ENCODE peak calls at places on chromosomes 3 and 15, in eight cellular contexts. K is NCI-H2029, Z is sciatic nerve, Y is T follicular helper cell, H is ACHN, M is endothelial cell, E is heart left ventricle, V is dermis blood vessel endothelial cell. W is an unnamed sample.

GRCh38 chr3:138202945-138203701 is 16.0 kb downstream of the ARMC8 start:
- DNase-seq in Z (no peak), K (no peak), E (no peak), M (no peak), V (no peak), Y (no peak), H (no peak), W (no peak)

GRCh38 chr15:33089878-33090757 is 104.4 kb downstream of the FMN1 start:
- DNase-seq in H (no peak), Y (no peak), V (no peak), K (peak), M (no peak), E (no peak), Z (no peak), W (no peak)

GRCh38 chr3:42771271-42771670 is 1.8 kb downstream of the CCDC13 start:
- DNase-seq in H (no peak), Z (no peak), V (no peak), K (no peak), E (no peak), M (no peak), Y (no peak), W (no peak)

GRCh38 chr3:148992027-148992634 is 791 bp downstream of the GYG1 start:
- DNase-seq in M (peak), K (no peak), Z (peak), E (peak), V (peak), H (peak), Y (peak), W (peak)

GRCh38 chr15:72086920-72087648 is 30.9 kb downstream of the MYO9A start:
- DNase-seq in M (no peak), E (no peak), H (no peak), Z (no peak), V (no peak), K (no peak), Y (no peak), W (no peak)

GRCh38 chr15:90648137-90649070 is 68.7 kb upstream of the BLM start:
- DNase-seq in V (peak), H (peak), Y (peak), E (peak), M (peak), K (no peak), Z (peak), W (peak)

GRCh38 chr3:149010504-149010951 is 19.2 kb downstream of the GYG1 start:
- DNase-seq in M (no peak), E (no peak), Y (no peak), K (no peak), H (no peak), Z (no peak), V (no peak), W (no peak)

GRCh38 chr3:127815641-127816605 is 6.4 kb downstream of the MGLL start:
- DNase-seq in Z (no peak), K (peak), E (no peak), Y (no peak), V (no peak), H (no peak), M (no peak), W (no peak)

GRCh38 chr3:172094621-172095557 is 55.5 kb downstream of the FNDC3B start:
- DNase-seq in H (no peak), V (peak), K (no peak), Z (no peak), M (no peak), Y (no peak), E (no peak), W (no peak)

GRCh38 chr3:49378249-49378899 is 20.2 kb upstream of the GPX1 start:
- DNase-seq in Z (no peak), V (no peak), M (no peak), K (no peak), H (no peak), Y (no peak), E (no peak), W (peak)

GRCh38 chr3:58041826-58042324 is 33.7 kb downstream of the FLNB start:
- DNase-seq in V (peak), Y (no peak), H (peak), K (no peak), Z (no peak), M (no peak), E (no peak), W (peak)

GRCh38 chr3:132593950-132594328 is 3.1 kb upstream of the ACKR4 start:
- DNase-seq in H (peak), K (no peak), V (peak), Y (no peak), Z (no peak), E (no peak), M (no peak), W (no peak)

GRCh38 chr3:140203510-140203909 is 268.5 kb downstream of the CLSTN2 start:
- DNase-seq in K (peak), M (no peak), Z (no peak), H (no peak), V (no peak), Y (no peak), E (no peak), W (no peak)

GRCh38 chr15:50186752-50187151 is 4.8 kb downstream of the SLC27A2 start:
- DNase-seq in E (no peak), V (no peak), Y (no peak), H (no peak), Z (no peak), M (no peak), K (no peak), W (no peak)

GRCh38 chr3:160618878-160619277 is 53.5 kb upstream of the KPNA4 start:
- DNase-seq in V (no peak), Z (no peak), E (no peak), H (no peak), M (no peak), K (no peak), Y (no peak), W (no peak)

GRCh38 chr15:89101302-89102191 is 13.3 kb downstream of the ABHD2 start:
- DNase-seq in H (peak), M (no peak), K (no peak), Z (peak), V (peak), E (peak), Y (no peak), W (peak)

GRCh38 chr15:45794304-45794703 is 159.5 kb downstream of the SQOR start:
- DNase-seq in H (no peak), E (no peak), Z (no peak), M (no peak), V (no peak), Y (no peak), K (no peak), W (no peak)

GRCh38 chr3:58351920-58352319 is 19.2 kb downstream of the PXK start:
- DNase-seq in E (no peak), H (no peak), Y (no peak), Z (no peak), V (no peak), M (no peak), K (no peak), W (no peak)

GRCh38 chr3:107884028-107884427 is 206.8 kb downstream of the CD47 start:
- DNase-seq in Z (no peak), Y (no peak), E (no peak), M (no peak), H (no peak), V (no peak), K (no peak), W (no peak)

GRCh38 chr3:186529204-186529999 is 14.8 kb downstream of the CRYGS start:
- DNase-seq in M (no peak), H (no peak), V (no peak), E (no peak), Z (no peak), Y (no peak), K (no peak), W (no peak)

GRCh38 chr3:41640076-41640475 is 321.8 kb downstream of the ULK4 start:
- DNase-seq in E (no peak), V (no peak), K (no peak), Z (no peak), H (no peak), Y (no peak), M (no peak), W (no peak)

GRCh38 chr3:60365360-60365759 is 885.9 kb downstream of the FHIT start:
- DNase-seq in E (no peak), V (no peak), H (no peak), K (no peak), Z (no peak), M (no peak), Y (no peak), W (no peak)

GRCh38 chr15:81113204-81113657 is 20.8 kb upstream of the CFAP161 start:
- DNase-seq in Z (no peak), H (no peak), Y (no peak), K (no peak), V (no peak), E (no peak), M (no peak), W (no peak)

GRCh38 chr15:66503780-66504562 is 684 bp downstream of the RPL4 start:
- DNase-seq in V (peak), H (no peak), Y (no peak), Z (no peak), M (no peak), K (no peak), E (no peak), W (no peak)

GRCh38 chr3:29331830-29332637 is 51.2 kb downstream of the RBMS3 start:
- DNase-seq in Z (no peak), H (peak), V (peak), M (no peak), Y (no peak), K (no peak), E (no peak), W (no peak)

GRCh38 chr3:149726716-149727407 is 25.4 kb downstream of the COMMD2 start:
- DNase-seq in Z (no peak), K (no peak), H (no peak), Y (no peak), V (no peak), E (no peak), M (no peak), W (no peak)

GRCh38 chr3:100106531-100107155 is 7.7 kb downstream of the FILIP1L start:
- DNase-seq in Z (no peak), H (no peak), M (no peak), Y (no peak), V (peak), K (no peak), E (no peak), W (peak)

GRCh38 chr15:68389041-68389930 is 42.7 kb downstream of the ITGA11 start:
- DNase-seq in E (no peak), H (no peak), V (peak), Z (peak), M (no peak), Y (no peak), K (no peak), W (no peak)

GRCh38 chr3:62260655-62261054 is 112.7 kb downstream of the FEZF2 start:
- DNase-seq in Y (no peak), Z (no peak), E (no peak), M (no peak), K (no peak), V (no peak), H (no peak), W (no peak)

GRCh38 chr3:49333091-49333490 is 6.8 kb downstream of the USP4 start:
- DNase-seq in Y (peak), Z (no peak), V (no peak), M (no peak), E (no peak), H (no peak), K (no peak), W (no peak)

GRCh38 chr3:181691951-181692849 is 19.5 kb upstream of the SOX2 start:
- DNase-seq in V (no peak), K (no peak), M (no peak), H (no peak), Y (no peak), E (no peak), Z (no peak), W (no peak)

GRCh38 chr3:153284282-153284938 is 122.4 kb downstream of the RAP2B start:
- DNase-seq in Z (peak), H (peak), M (no peak), K (no peak), Y (peak), E (peak), V (peak), W (peak)

GRCh38 chr3:4776399-4776979 is 202.7 kb upstream of the BHLHE40 start:
- DNase-seq in K (no peak), M (no peak), Y (no peak), H (no peak), Z (no peak), V (no peak), E (no peak), W (no peak)

W was measured in SW480.